ENCODE peak calls at places on chromosomes 2 and 18, in eight cellular contexts. B is activated T-cell treated with anti-CD3 and anti-CD28 coated beads, Interleukin-2, amount 50 U/mL, for 4 hours; M is EL; A is NCI-H1092 treated with DMSO at 0.1 percent for 48 hours; N is GM04504; Z is aorta; J is iris pigment epithelial cell; O is stimulated activated naive CD8-positive, alpha-beta T cell treated with anti-CD3 and anti-CD28 coated beads, Interleukin-15, amount 100 ng/mL, for 72 hours. T is an unnamed sample.

GRCh38 chr2:98822301-98823164 is 91.6 kb upstream of the MGAT4A start:
- DNase-seq in B (peak), M (no peak), Z (peak), N (no peak), A (no peak), J (no peak), O (peak), T (no peak)

GRCh38 chr2:168246072-168246482 is 1.3 kb downstream of the STK39 start:
- DNase-seq in A (peak), J (no peak), B (no peak), N (no peak), O (no peak), M (no peak), Z (no peak), T (no peak)

GRCh38 chr2:8154270-8154669 is 527.6 kb upstream of the ID2 start:
- DNase-seq in A (no peak), B (no peak), J (peak), O (no peak), N (no peak), Z (no peak), M (no peak), T (no peak)

GRCh38 chr2:231680992-231681852 is 27.1 kb upstream of the PTMA start:
- DNase-seq in J (peak), M (peak), O (no peak), Z (peak), A (no peak), N (peak), B (no peak), T (no peak)

GRCh38 chr2:28348149-28348567 is 44.5 kb upstream of the FOSL2 start:
- DNase-seq in M (no peak), O (peak), J (no peak), A (no peak), Z (peak), N (no peak), B (peak), T (no peak)

GRCh38 chr2:20666364-20667150 is at the start of gene GDF7:
- DNase-seq in J (no peak), M (peak), Z (peak), A (no peak), N (no peak), B (no peak), O (no peak), T (no peak)

GRCh38 chr2:101710690-101711318 is 13.3 kb downstream of the MAP4K4 start:
- DNase-seq in M (peak), A (no peak), B (no peak), N (no peak), Z (no peak), J (peak), O (no peak), T (no peak)

GRCh38 chr2:177588671-177589070 is 196.1 kb downstream of the AGPS start:
- DNase-seq in B (no peak), M (no peak), A (no peak), J (no peak), O (no peak), N (no peak), Z (no peak), T (no peak)

GRCh38 chr2:235352541-235352940 is 141.3 kb upstream of the AGAP1 start:
- DNase-seq in B (no peak), J (no peak), M (no peak), Z (no peak), O (no peak), N (no peak), A (no peak), T (no peak)

GRCh38 chr2:120346667-120347358 is 877 bp downstream of the INHBB start:
- DNase-seq in O (peak), M (peak), B (no peak), J (peak), A (peak), N (no peak), Z (no peak), T (peak)

GRCh38 chr18:27749189-27749588 is 427.7 kb downstream of the CDH2 start:
- DNase-seq in B (no peak), O (no peak), Z (no peak), M (no peak), N (no peak), A (no peak), J (no peak), T (no peak)

GRCh38 chr2:70738159-70738558 is 29.8 kb downstream of the ADD2 start:
- DNase-seq in N (no peak), M (no peak), J (no peak), A (no peak), Z (no peak), O (no peak), B (no peak), T (no peak)

GRCh38 chr2:59932341-59932740 is 621.1 kb downstream of the BCL11A start:
- DNase-seq in J (no peak), A (no peak), O (no peak), B (no peak), M (no peak), N (no peak), Z (no peak), T (no peak)

GRCh38 chr2:110718990-110719389 is 13.4 kb upstream of the ACOXL start:
- DNase-seq in O (no peak), N (no peak), M (no peak), B (no peak), A (no peak), Z (no peak), J (no peak), T (no peak)

GRCh38 chr2:239476757-239477565 is 76.1 kb upstream of the HDAC4 start:
- DNase-seq in A (no peak), M (no peak), O (no peak), B (no peak), N (no peak), Z (no peak), J (no peak), T (no peak)

GRCh38 chr2:74530239-74531161 is 767 bp downstream of the HTRA2 start:
- DNase-seq in O (peak), B (no peak), A (no peak), J (peak), N (no peak), Z (peak), M (peak), T (peak)

GRCh38 chr2:190856985-190857384 is 23.6 kb upstream of the GLS start:
- DNase-seq in A (no peak), B (no peak), M (no peak), Z (no peak), O (no peak), J (no peak), N (no peak), T (no peak)

GRCh38 chr2:40658917-40659316 is 207.0 kb upstream of the SLC8A1 start:
- DNase-seq in Z (no peak), J (peak), A (no peak), N (no peak), B (no peak), O (no peak), M (peak), T (no peak)

GRCh38 chr2:137947714-137948336 is 16.4 kb upstream of the HNMT start:
- DNase-seq in A (peak), J (peak), O (peak), N (no peak), M (peak), Z (peak), B (no peak), T (peak)

GRCh38 chr2:189674374-189675112 is at the start of gene ANKAR:
- DNase-seq in A (peak), Z (peak), B (peak), O (peak), J (peak), N (peak), M (peak), T (no peak)

GRCh38 chr2:163155279-163155883 is 316.8 kb upstream of the KCNH7 start:
- DNase-seq in A (peak), M (peak), J (peak), N (peak), B (no peak), Z (no peak), O (no peak), T (peak)

GRCh38 chr2:198807131-198807530 is 650.6 kb downstream of the SATB2 start:
- DNase-seq in B (no peak), J (no peak), N (peak), M (peak), A (no peak), Z (no peak), O (no peak), T (no peak)

GRCh38 chr18:49017813-49018552 is 67.2 kb upstream of the SMAD7 start:
- DNase-seq in N (no peak), M (no peak), O (no peak), A (no peak), Z (no peak), B (no peak), J (no peak), T (no peak)

GRCh38 chr2:217798743-217799552 is 203.8 kb downstream of the TNS1 start:
- DNase-seq in B (no peak), Z (peak), A (no peak), O (no peak), M (no peak), J (no peak), N (no peak), T (no peak)

GRCh38 chr2:54603796-54604195 is 119.7 kb upstream of the EML6 start:
- DNase-seq in A (no peak), M (no peak), Z (no peak), J (no peak), O (no peak), N (no peak), B (no peak), T (no peak)